ENCODE peak calls at places on chromosomes 13 and 19, in four cellular contexts. One of them, this sample, is unnamed.

GRCh38 chr19:58033741-58034475 is at the start of gene ZSCAN1:
- DNase-seq in SK-N-SH: peak; percentile 92
- DNase-seq in PC-9: no peak
- DNase-seq in GM23248: peak; percentile 92
- DNase-seq in this sample: peak; percentile 97

GRCh38 chr13:33642374-33643065 is 175.4 kb upstream of the RFC3 start:
- DNase-seq in GM23248: peak; percentile 91
- DNase-seq in PC-9: peak; percentile 36
- DNase-seq in SK-N-SH: no peak
- DNase-seq in this sample: peak; percentile 78

GRCh38 chr19:5113101-5113557 is 144.2 kb downstream of the KDM4B start:
- DNase-seq in PC-9: no peak
- DNase-seq in GM23248: peak; percentile 66
- DNase-seq in SK-N-SH: no peak
- DNase-seq in this sample: no peak

GRCh38 chr19:23855676-23856075 is 59.0 kb upstream of the ZNF726 start:
- DNase-seq in GM23248: no peak
- DNase-seq in PC-9: no peak
- DNase-seq in SK-N-SH: no peak
- DNase-seq in this sample: no peak

GRCh38 chr19:7874080-7874856 is at the start of gene PRR36:
- DNase-seq in GM23248: no peak
- DNase-seq in SK-N-SH: peak; percentile 93
- DNase-seq in PC-9: peak; percentile 76
- DNase-seq in this sample: peak; percentile 76

GRCh38 chr19:40603071-40603718 is 2.0 kb downstream of the LTBP4 start:
- DNase-seq in GM23248: peak; percentile 60
- DNase-seq in SK-N-SH: no peak
- DNase-seq in PC-9: no peak
- DNase-seq in this sample: peak; percentile 73

GRCh38 chr13:39811696-39812095 is 156.2 kb downstream of the COG6 start:
- DNase-seq in SK-N-SH: no peak
- DNase-seq in GM23248: no peak
- DNase-seq in PC-9: no peak
- DNase-seq in this sample: no peak

GRCh38 chr19:35107541-35107939 is 8.1 kb upstream of the FXYD3 start:
- DNase-seq in SK-N-SH: no peak
- DNase-seq in GM23248: peak; percentile 55
- DNase-seq in PC-9: peak; percentile 75
- DNase-seq in this sample: no peak

GRCh38 chr13:24038846-24039330 is 121.6 kb upstream of the SPATA13 start:
- DNase-seq in SK-N-SH: no peak
- DNase-seq in GM23248: peak; percentile 72
- DNase-seq in PC-9: peak; percentile 59
- DNase-seq in this sample: no peak

GRCh38 chr13:35879111-35879510 is 252.1 kb downstream of the DCLK1 start:
- DNase-seq in PC-9: no peak
- DNase-seq in GM23248: no peak
- DNase-seq in SK-N-SH: no peak
- DNase-seq in this sample: no peak
- H3K9me2 ChIP-seq in PC-9: no peaks in the 10 kb centered on the region
- H3K9me2 ChIP-seq in GM23248: no peaks in the 10 kb centered on the region
- H3K9me2 ChIP-seq in SK-N-SH: no peaks in the 10 kb centered on the region
- H3K9me2 ChIP-seq in this sample: no peaks in the 10 kb centered on the region

GRCh38 chr13:112972867-112973576 is 4.0 kb downstream of the MCF2L start:
- DNase-seq in SK-N-SH: no peak
- DNase-seq in GM23248: no peak
- DNase-seq in PC-9: peak; percentile 35
- DNase-seq in this sample: no peak

GRCh38 chr13:112969692-112970338 is 801 bp downstream of the MCF2L start:
- DNase-seq in PC-9: no peak
- DNase-seq in GM23248: no peak
- DNase-seq in SK-N-SH: peak; percentile 78
- DNase-seq in this sample: no peak

GRCh38 chr13:112970552-112971287 is 1.7 kb downstream of the MCF2L start:
- DNase-seq in GM23248: no peak
- DNase-seq in PC-9: no peak
- DNase-seq in SK-N-SH: no peak
- DNase-seq in this sample: no peak

GRCh38 chr13:112972258-112972657 is 3.2 kb downstream of the MCF2L start:
- DNase-seq in GM23248: no peak
- DNase-seq in SK-N-SH: no peak
- DNase-seq in PC-9: no peak
- DNase-seq in this sample: no peak

GRCh38 chr13:112971288-112971643 is 2.3 kb downstream of the MCF2L start:
- DNase-seq in GM23248: no peak
- DNase-seq in PC-9: no peak
- DNase-seq in SK-N-SH: no peak
- DNase-seq in this sample: no peak
- H4K20me1 ChIP-seq in GM23248: no peaks in the 10 kb centered on the region
- H4K20me1 ChIP-seq in PC-9: peaks cover 5% of the 10 kb centered on the region
- H4K20me1 ChIP-seq in SK-N-SH: no peaks in the 10 kb centered on the region
- H4K20me1 ChIP-seq in this sample: no peaks in the 10 kb centered on the region

DNA sequence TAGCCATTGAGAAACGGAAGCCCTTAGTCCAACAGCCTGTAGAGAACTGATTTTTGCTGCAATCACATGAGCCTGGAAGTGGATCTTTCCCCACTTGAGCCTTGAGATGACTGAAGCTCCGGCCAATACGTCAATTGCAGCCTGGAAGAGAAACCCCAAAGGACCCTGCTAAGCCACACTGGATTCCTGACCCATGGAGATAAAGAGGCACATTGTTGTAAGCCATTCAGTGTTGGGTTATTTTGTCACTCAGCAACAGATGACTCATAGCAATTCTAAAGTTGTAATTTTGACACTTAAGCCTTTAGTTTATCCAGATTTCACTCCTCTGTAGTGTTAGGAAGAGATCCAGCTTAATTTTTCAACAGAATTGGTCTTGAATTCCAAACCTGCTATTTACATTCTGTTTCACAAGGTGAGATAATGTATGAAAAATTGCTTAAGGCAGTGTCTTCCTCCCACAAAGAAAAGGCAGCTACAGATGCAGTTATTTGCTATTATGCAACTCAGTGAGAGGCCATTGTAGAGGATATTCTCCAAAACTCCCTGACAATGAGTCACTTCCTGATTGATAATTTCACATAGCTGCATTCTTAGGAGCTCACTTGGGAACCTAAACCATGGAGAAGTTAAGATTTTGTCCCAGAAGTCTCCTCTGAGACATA is 59.4 kb upstream of the TSHZ3 start:
- DNase-seq in SK-N-SH: no peak
- DNase-seq in GM23248: peak; percentile 90
- DNase-seq in PC-9: no peak
- DNase-seq in this sample: peak; percentile 38
- H3K9me2 ChIP-seq in SK-N-SH: no peaks in the 10 kb centered on the region
- H3K9me2 ChIP-seq in GM23248: no peaks in the 10 kb centered on the region
- H3K9me2 ChIP-seq in PC-9: no peaks in the 10 kb centered on the region
- H3K9me2 ChIP-seq in this sample: no peaks in the 10 kb centered on the region

GRCh38 chr13:21053231-21053630 is 8.2 kb downstream of the LATS2 start:
- DNase-seq in GM23248: no peak
- DNase-seq in PC-9: no peak
- DNase-seq in SK-N-SH: no peak
- DNase-seq in this sample: no peak
- H4K20me1 ChIP-seq in GM23248: peaks cover 56% of the 10 kb centered on the region
- H4K20me1 ChIP-seq in PC-9: peaks cover 19% of the 10 kb centered on the region
- H4K20me1 ChIP-seq in SK-N-SH: peaks cover 99% of the 10 kb centered on the region
- H4K20me1 ChIP-seq in this sample: peaks cover 88% of the 10 kb centered on the region

DNA sequence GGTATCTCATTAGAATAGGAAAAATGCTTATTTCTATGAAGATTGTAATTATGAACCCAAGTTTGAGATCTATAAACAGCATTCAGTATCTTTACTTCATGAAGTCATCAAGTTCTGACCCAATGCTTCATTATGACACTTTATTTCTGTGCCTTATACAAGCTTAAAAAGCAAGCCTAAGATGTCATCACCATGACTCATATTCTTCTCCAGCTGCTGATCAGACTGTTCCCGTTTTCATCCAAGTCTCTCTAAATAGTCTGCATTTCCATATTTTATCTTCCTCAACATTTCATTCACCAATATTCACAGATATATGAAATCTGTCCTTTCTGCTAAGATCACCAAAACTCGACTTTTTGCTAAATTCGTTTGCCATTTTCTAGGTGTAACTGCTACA is 1247.2 kb upstream of the PRR20A start:
- DNase-seq in PC-9: no peak
- DNase-seq in GM23248: no peak
- DNase-seq in SK-N-SH: no peak
- DNase-seq in this sample: no peak
- H3K9me2 ChIP-seq in PC-9: no peaks in the 10 kb centered on the region
- H3K9me2 ChIP-seq in GM23248: no peaks in the 10 kb centered on the region
- H3K9me2 ChIP-seq in SK-N-SH: no peaks in the 10 kb centered on the region
- H3K9me2 ChIP-seq in this sample: no peaks in the 10 kb centered on the region

GRCh38 chr19:15404097-15404779 is 14.6 kb downstream of the AKAP8L start:
- DNase-seq in PC-9: no peak
- DNase-seq in SK-N-SH: no peak
- DNase-seq in GM23248: no peak
- DNase-seq in this sample: no peak
- H4K20me1 ChIP-seq in PC-9: peaks cover 88% of the 10 kb centered on the region
- H4K20me1 ChIP-seq in SK-N-SH: peaks cover 82% of the 10 kb centered on the region
- H4K20me1 ChIP-seq in GM23248: peaks cover 6% of the 10 kb centered on the region
- H4K20me1 ChIP-seq in this sample: peaks cover 88% of the 10 kb centered on the region

DNA sequence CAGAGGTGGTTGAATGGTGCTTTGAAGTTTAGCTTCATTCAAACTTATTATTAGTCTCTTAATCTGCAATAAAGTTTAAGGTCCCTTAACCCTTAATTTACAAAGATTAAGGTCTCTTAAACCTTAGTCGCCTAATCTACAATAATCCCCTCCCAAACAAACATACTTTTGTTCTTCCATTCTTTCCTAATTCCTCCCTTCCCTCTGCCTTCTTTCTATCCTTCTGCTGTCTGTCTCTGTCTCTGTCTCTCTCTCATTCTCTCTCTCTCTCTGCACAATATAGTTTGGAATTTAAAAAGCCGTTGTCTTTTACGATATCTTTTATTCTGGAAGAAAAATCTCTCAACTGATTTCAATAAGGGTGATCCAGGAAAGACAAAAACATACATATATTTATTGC is 1096.8 kb upstream of the ATXN8OS start:
- DNase-seq in GM23248: no peak
- DNase-seq in SK-N-SH: no peak
- DNase-seq in PC-9: no peak
- DNase-seq in this sample: no peak
- H3K9me2 ChIP-seq in GM23248: no peaks in the 10 kb centered on the region
- H3K9me2 ChIP-seq in SK-N-SH: no peaks in the 10 kb centered on the region
- H3K9me2 ChIP-seq in PC-9: no peaks in the 10 kb centered on the region
- H3K9me2 ChIP-seq in this sample: no peaks in the 10 kb centered on the region